ENCODE peak calls at places on chromosome 13, in five cellular contexts. W is mesothelial cell of epicardium; R is activated T-cell treated with anti-CD3 and anti-CD28 coated beads for 1 hour; Y is iris pigment epithelial cell; T is activated CD4-positive, alpha-beta T cell treated with anti-CD3 and anti-CD28 coated beads, Interleukin-2, amount 50 U/mL, for 1 hour. C is an unnamed sample.

GRCh38 chr13:109787135-109787954 is 962 bp upstream of the IRS2 start:
- DNase-seq in W (no peak), R (no peak), Y (peak), T (peak), C (no peak)

GRCh38 chr13:57491318-57491717 is 140.2 kb upstream of the PCDH17 start:
- DNase-seq in W (no peak), R (no peak), Y (no peak), T (no peak), C (no peak)

GRCh38 chr13:29435125-29435911 is 160.2 kb downstream of the SLC7A1 start:
- DNase-seq in W (no peak), R (no peak), Y (peak), T (no peak), C (no peak)

GRCh38 chr13:96848275-96848674 is 146.0 kb downstream of the OXGR1 start:
- DNase-seq in W (no peak), R (no peak), Y (no peak), T (no peak), C (no peak)

GRCh38 chr13:24834902-24835510 is 71.0 kb downstream of the RNF17 start:
- DNase-seq in W (no peak), R (no peak), Y (no peak), T (no peak), C (no peak)

GRCh38 chr13:109737606-109738005 is 48.8 kb downstream of the IRS2 start:
- DNase-seq in W (no peak), R (no peak), Y (peak), T (no peak), C (no peak)

GRCh38 chr13:49308104-49308875 is 60.6 kb downstream of the CDADC1 start:
- DNase-seq in W (no peak), R (no peak), Y (peak), T (no peak), C (no peak)

GRCh38 chr13:46683879-46684278 is 113.1 kb downstream of the ESD start:
- DNase-seq in W (no peak), R (no peak), Y (peak), T (no peak), C (no peak)

GRCh38 chr13:114074671-114075315 is 57.6 kb downstream of the RASA3 start:
- DNase-seq in W (peak), R (no peak), Y (no peak), T (no peak), C (no peak)

GRCh38 chr13:29946093-29946492 is 95.7 kb upstream of the UBL3 start:
- DNase-seq in W (no peak), R (no peak), Y (no peak), T (no peak), C (no peak)

GRCh38 chr13:79786176-79786575 is 305.2 kb downstream of the NDFIP2 start:
- DNase-seq in W (no peak), R (no peak), Y (no peak), T (no peak), C (no peak)

GRCh38 chr13:59584902-59585670 is 578.6 kb downstream of the DIAPH3 start:
- DNase-seq in W (no peak), R (no peak), Y (no peak), T (no peak), C (no peak)

GRCh38 chr13:111926501-111927180 is 140.3 kb upstream of the SOX1 start:
- DNase-seq in W (no peak), R (no peak), Y (no peak), T (no peak), C (no peak)

GRCh38 chr13:24083722-24084421 is 76.6 kb upstream of the SPATA13 start:
- DNase-seq in W (no peak), R (no peak), Y (no peak), T (no peak), C (no peak)

GRCh38 chr13:33111414-33112110 is 95.3 kb downstream of the KL start:
- DNase-seq in W (no peak), R (no peak), Y (peak), T (no peak), C (no peak)

GRCh38 chr13:92315265-92315664 is 911.3 kb upstream of the GPC6 start:
- DNase-seq in W (no peak), R (no peak), Y (peak), T (no peak), C (no peak)

GRCh38 chr13:105035092-105035491 is 1500.4 kb downstream of the EFNB2 start:
- DNase-seq in W (no peak), R (no peak), Y (no peak), T (no peak), C (no peak)

GRCh38 chr13:54078271-54078670 is 1049.7 kb downstream of the OLFM4 start:
- DNase-seq in W (no peak), R (no peak), Y (no peak), T (no peak), C (no peak)

GRCh38 chr13:66560189-66560588 is 669.9 kb downstream of the PCDH9 start:
- DNase-seq in W (no peak), R (no peak), Y (no peak), T (no peak), C (no peak)

GRCh38 chr13:112575680-112576079 is 12.3 kb downstream of the TUBGCP3 start:
- DNase-seq in W (no peak), R (no peak), Y (peak), T (no peak), C (no peak)

GRCh38 chr13:23321534-23322241 is 111.8 kb downstream of the SACS start:
- DNase-seq in W (no peak), R (no peak), Y (peak), T (no peak), C (no peak)

GRCh38 chr13:24650157-24650556 is 30.1 kb upstream of the ATP12A start:
- DNase-seq in W (no peak), R (no peak), Y (peak), T (no peak), C (no peak)

GRCh38 chr13:83223546-83223945 is 658.7 kb downstream of the SLITRK1 start:
- DNase-seq in W (no peak), R (no peak), Y (peak), T (no peak), C (no peak)

GRCh38 chr13:32878172-32878571 is 138.1 kb upstream of the KL start:
- DNase-seq in W (no peak), R (no peak), Y (peak), T (no peak), C (no peak)

GRCh38 chr13:62040078-62040477 is 624.4 kb upstream of the PCDH20 start:
- DNase-seq in W (no peak), R (no peak), Y (no peak), T (no peak), C (no peak)

GRCh38 chr13:102680133-102680717 is 14.6 kb downstream of the METTL21C start:
- DNase-seq in W (no peak), R (no peak), Y (no peak), T (no peak), C (no peak)

GRCh38 chr13:30711375-30711774 is 24.0 kb upstream of the ALOX5AP start:
- DNase-seq in W (no peak), R (no peak), Y (peak), T (no peak), C (no peak)

GRCh38 chr13:35552172-35552844 is 75.8 kb upstream of the MAB21L1 start:
- DNase-seq in W (no peak), R (no peak), Y (peak), T (no peak), C (no peak)

GRCh38 chr13:71751074-71751473 is 115.9 kb downstream of the DACH1 start:
- DNase-seq in W (no peak), R (no peak), Y (no peak), T (no peak), C (no peak)

GRCh38 chr13:105220886-105221285 is 1314.6 kb downstream of the EFNB2 start:
- DNase-seq in W (no peak), R (no peak), Y (peak), T (no peak), C (no peak)

GRCh38 chr13:61370520-61370919 is 45.1 kb downstream of the PCDH20 start:
- DNase-seq in W (no peak), R (no peak), Y (no peak), T (no peak), C (no peak)

GRCh38 chr13:77409412-77409811 is 82.5 kb upstream of the MYCBP2 start:
- DNase-seq in W (no peak), R (no peak), Y (no peak), T (no peak), C (no peak)

GRCh38 chr13:45331981-45332830 is 8.8 kb downstream of the TPT1 start:
- DNase-seq in W (no peak), R (no peak), Y (peak), T (no peak), C (no peak)

GRCh38 chr13:95492044-95492801 is 60.3 kb upstream of the CLDN10 start:
- DNase-seq in W (no peak), R (no peak), Y (no peak), T (no peak), C (no peak)

GRCh38 chr13:72737033-72737432 is 9.3 kb downstream of the BORA start:
- DNase-seq in W (no peak), R (no peak), Y (no peak), T (no peak), C (no peak)

C was measured in central memory CD8-positive, alpha-beta T cell.